ENCODE peak calls at places on chromosomes 7 and 10, in four cellular contexts. Q, M, N and P are unnamed samples.

GRCh38 chr7:132428247-132428919 is 147.9 kb downstream of the PLXNA4 start:
- DNase-seq in Q (no peak), M (no peak), N (no peak), P (no peak)

GRCh38 chr10:73971636-73972354 is 26.1 kb upstream of the VCL start:
- DNase-seq in Q (no peak), M (no peak), N (no peak), P (no peak)

GRCh38 chr7:151327659-151328058 is 14.0 kb upstream of the NUB1 start:
- DNase-seq in Q (peak; percentile 29), M (no peak), N (no peak), P (no peak)

GRCh38 chr7:25636871-25637283 is 408.6 kb upstream of the NPVF start:
- DNase-seq in Q (no peak), M (no peak), N (no peak), P (no peak)

GRCh38 chr10:118259288-118259906 is 82.7 kb downstream of the FAM204A start:
- DNase-seq in Q (no peak), M (no peak), N (no peak), P (no peak)

GRCh38 chr7:116083791-116084190 is 53.2 kb upstream of the TFEC start:
- DNase-seq in Q (no peak), M (no peak), N (no peak), P (no peak)

GRCh38 chr10:16867556-16867955 is 50.3 kb upstream of the RSU1 start:
- DNase-seq in Q (peak; percentile 88), M (no peak), N (no peak), P (no peak)

GRCh38 chr7:114930829-114931655 is 9.1 kb downstream of the MDFIC start:
- DNase-seq in Q (peak; percentile 52), M (no peak), N (no peak), P (no peak)

GRCh38 chr7:18610331-18610948 is 114.9 kb downstream of the HDAC9 start:
- DNase-seq in Q (peak; percentile 19), M (no peak), N (no peak), P (no peak)

GRCh38 chr10:73771722-73772279 is 10.0 kb upstream of the CHCHD1 start:
- DNase-seq in Q (no peak), M (no peak), N (no peak), P (peak; percentile 17)

GRCh38 chr7:30865821-30866220 is 45.8 kb upstream of the AQP1 start:
- DNase-seq in Q (no peak), M (no peak), N (no peak), P (no peak)

GRCh38 chr7:83852136-83852535 is 203.2 kb upstream of the SEMA3E start:
- DNase-seq in Q (no peak), M (no peak), N (no peak), P (no peak)

GRCh38 chr7:26153246-26153822 is 1.3 kb downstream of the NFE2L3 start:
- DNase-seq in Q (no peak), M (no peak), N (no peak), P (no peak)

GRCh38 chr10:129972145-129972965 is 8.3 kb upstream of the EBF3 start:
- DNase-seq in Q (no peak), M (no peak), N (no peak), P (no peak)

GRCh38 chr10:62610649-62611229 is 193.8 kb upstream of the ADO start:
- DNase-seq in Q (peak; percentile 45), M (peak; percentile 44), N (peak; percentile 61), P (peak; percentile 58)

GRCh38 chr7:1244701-1245526 is 12.2 kb downstream of the UNCX start:
- DNase-seq in Q (no peak), M (no peak), N (no peak), P (no peak)

GRCh38 chr10:96377816-96378294 is 19.1 kb upstream of the OPALIN start:
- DNase-seq in Q (peak; percentile 83), M (no peak), N (no peak), P (no peak)

GRCh38 chr10:7291487-7292113 is 119.2 kb downstream of the SFMBT2 start:
- DNase-seq in Q (peak; percentile 61), M (no peak), N (no peak), P (no peak)

GRCh38 chr7:126820925-126821324 is 431.8 kb downstream of the GRM8 start:
- DNase-seq in Q (no peak), M (no peak), N (no peak), P (no peak)

GRCh38 chr7:1123721-1124120 is 35.8 kb downstream of the GPER1 start:
- DNase-seq in Q (peak; percentile 82), M (peak; percentile 52), N (no peak), P (no peak)

GRCh38 chr7:139595806-139596205 is 72.3 kb downstream of the CLEC2L start:
- DNase-seq in Q (no peak), M (no peak), N (no peak), P (no peak)

GRCh38 chr7:100642534-100642907 is 1.2 kb upstream of the TFR2 start:
- DNase-seq in Q (no peak), M (no peak), N (no peak), P (no peak)

GRCh38 chr10:109698888-109699685 is 224.2 kb downstream of the XPNPEP1 start:
- DNase-seq in Q (no peak), M (no peak), N (no peak), P (no peak)

GRCh38 chr10:80153460-80153859 is 20.9 kb downstream of the PLAC9 start:
- DNase-seq in Q (no peak), M (no peak), N (no peak), P (no peak)

GRCh38 chr10:94183666-94184264 is 179.0 kb downstream of the NOC3L start:
- DNase-seq in Q (peak; percentile 96), M (no peak), N (no peak), P (no peak)